ENCODE peak calls at places on chromosomes 4 and X, in four cellular contexts. One of them, this sample, is unnamed.
A peak's percentile ranks its signal among the peaks of the same experiment; 100 is the strongest.

GRCh38 chrX:102599950-102600579 is 750 bp downstream of the ARMCX5 start:
- DNase-seq in astrocyte of the cerebellum: no peak
- DNase-seq in OCI-LY7: no peak
- DNase-seq in foreskin fibroblast: peak; percentile 23
- DNase-seq in this sample: no peak

GRCh38 chr4:77865259-77865658 is 2.6 kb downstream of the MRPL1 start:
- DNase-seq in astrocyte of the cerebellum: no peak
- DNase-seq in foreskin fibroblast: no peak
- DNase-seq in OCI-LY7: no peak
- DNase-seq in this sample: no peak

GRCh38 chr4:24923550-24923949 is 10.7 kb upstream of the CCDC149 start:
- DNase-seq in astrocyte of the cerebellum: no peak
- DNase-seq in OCI-LY7: no peak
- DNase-seq in foreskin fibroblast: no peak
- DNase-seq in this sample: no peak

GRCh38 chr4:148649669-148650331 is 207.6 kb upstream of the NR3C2 start:
- DNase-seq in OCI-LY7: no peak
- DNase-seq in astrocyte of the cerebellum: no peak
- DNase-seq in foreskin fibroblast: no peak
- DNase-seq in this sample: no peak

GRCh38 chrX:23667239-23668177 is at the start of gene PRDX4:
- DNase-seq in foreskin fibroblast: peak; percentile 85
- DNase-seq in OCI-LY7: peak; percentile 86
- DNase-seq in astrocyte of the cerebellum: peak; percentile 61
- DNase-seq in this sample: peak; percentile 88

GRCh38 chr4:79652232-79652631 is 244.2 kb upstream of the GK2 start:
- DNase-seq in OCI-LY7: no peak
- DNase-seq in foreskin fibroblast: peak; percentile 4
- DNase-seq in astrocyte of the cerebellum: peak; percentile 0
- DNase-seq in this sample: no peak

GRCh38 chr4:113781439-113782040 is 20.0 kb upstream of the CAMK2D start:
- DNase-seq in foreskin fibroblast: no peak
- DNase-seq in OCI-LY7: peak; percentile 71
- DNase-seq in astrocyte of the cerebellum: no peak
- DNase-seq in this sample: peak; percentile 42

GRCh38 chr4:148214529-148215166 is 227.6 kb downstream of the NR3C2 start:
- DNase-seq in foreskin fibroblast: no peak
- DNase-seq in OCI-LY7: no peak
- DNase-seq in astrocyte of the cerebellum: no peak
- DNase-seq in this sample: no peak

GRCh38 chrX:46260502-46260901 is 284.7 kb downstream of the ZNF674 start:
- DNase-seq in OCI-LY7: no peak
- DNase-seq in astrocyte of the cerebellum: no peak
- DNase-seq in foreskin fibroblast: no peak
- DNase-seq in this sample: no peak

GRCh38 chr4:26050212-26050643 is 136.2 kb downstream of the SMIM20 start:
- DNase-seq in foreskin fibroblast: no peak
- DNase-seq in astrocyte of the cerebellum: no peak
- DNase-seq in OCI-LY7: no peak
- DNase-seq in this sample: no peak

GRCh38 chr4:7893539-7893938 is 46.1 kb downstream of the AFAP1 start:
- DNase-seq in foreskin fibroblast: no peak
- DNase-seq in OCI-LY7: no peak
- DNase-seq in astrocyte of the cerebellum: no peak
- DNase-seq in this sample: no peak

GRCh38 chr4:88696620-88697019 is 1.0 kb downstream of the NAP1L5 start:
- DNase-seq in OCI-LY7: no peak
- DNase-seq in astrocyte of the cerebellum: no peak
- DNase-seq in foreskin fibroblast: no peak
- DNase-seq in this sample: no peak

GRCh38 chr4:4761128-4761991 is 98.1 kb upstream of the MSX1 start:
- DNase-seq in OCI-LY7: peak; percentile 22
- DNase-seq in astrocyte of the cerebellum: no peak
- DNase-seq in foreskin fibroblast: no peak
- DNase-seq in this sample: no peak
- TF ChIP-seq CTCF in OCI-LY7: peak; percentile 58
- TF ChIP-seq CTCF in astrocyte of the cerebellum: peak; percentile 59
- TF ChIP-seq CTCF in foreskin fibroblast: peak; percentile 32
- TF ChIP-seq CTCF in this sample: no peak

GRCh38 chrX:154988719-154989118 is 33.8 kb downstream of the F8 start:
- DNase-seq in foreskin fibroblast: no peak
- DNase-seq in OCI-LY7: no peak
- DNase-seq in astrocyte of the cerebellum: no peak
- DNase-seq in this sample: no peak

GRCh38 chrX:154987940-154988339 is 34.6 kb downstream of the F8 start:
- DNase-seq in OCI-LY7: no peak
- DNase-seq in astrocyte of the cerebellum: no peak
- DNase-seq in foreskin fibroblast: no peak
- DNase-seq in this sample: no peak

GRCh38 chrX:154991476-154991875 is 31.0 kb downstream of the F8 start:
- DNase-seq in OCI-LY7: no peak
- DNase-seq in foreskin fibroblast: no peak
- DNase-seq in astrocyte of the cerebellum: no peak
- DNase-seq in this sample: no peak

GRCh38 chrX:154990496-154990895 is 32.0 kb downstream of the F8 start:
- DNase-seq in foreskin fibroblast: no peak
- DNase-seq in OCI-LY7: no peak
- DNase-seq in astrocyte of the cerebellum: no peak
- DNase-seq in this sample: no peak

DNA sequence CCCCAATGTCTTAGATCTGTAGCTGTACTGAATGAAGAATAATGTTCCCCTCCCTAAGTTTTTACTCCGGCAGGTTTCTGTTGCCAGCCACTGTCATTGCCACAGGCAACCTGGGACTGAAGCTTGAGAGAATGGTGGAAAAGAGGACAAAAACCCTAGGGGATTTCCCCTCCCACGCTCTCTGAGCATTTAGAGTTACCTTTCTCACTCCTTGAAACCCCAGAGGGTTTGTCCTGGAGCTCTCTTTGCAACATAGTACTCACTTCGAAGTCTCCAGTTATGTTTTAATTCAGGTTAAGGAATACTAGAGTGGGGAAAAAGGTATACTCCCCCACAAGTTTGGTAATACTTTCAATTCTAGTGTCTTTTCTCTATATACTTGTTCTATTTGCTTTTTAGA is 31.5 kb downstream of the F8 start:
- DNase-seq in foreskin fibroblast: no peak
- DNase-seq in OCI-LY7: no peak
- DNase-seq in astrocyte of the cerebellum: no peak
- DNase-seq in this sample: no peak
- TF ChIP-seq CTCF in foreskin fibroblast: no peak
- TF ChIP-seq CTCF in OCI-LY7: no peak
- TF ChIP-seq CTCF in astrocyte of the cerebellum: no peak
- TF ChIP-seq CTCF in this sample: no peak

GRCh38 chr4:108787724-108788123 is 24.9 kb upstream of the ETNPPL start:
- DNase-seq in astrocyte of the cerebellum: no peak
- DNase-seq in OCI-LY7: no peak
- DNase-seq in foreskin fibroblast: no peak
- DNase-seq in this sample: no peak

GRCh38 chr4:108786351-108786750 is 23.5 kb upstream of the ETNPPL start:
- DNase-seq in foreskin fibroblast: no peak
- DNase-seq in astrocyte of the cerebellum: no peak
- DNase-seq in OCI-LY7: no peak
- DNase-seq in this sample: no peak

GRCh38 chr4:108779958-108780357 is 17.1 kb upstream of the ETNPPL start:
- DNase-seq in foreskin fibroblast: no peak
- DNase-seq in astrocyte of the cerebellum: no peak
- DNase-seq in OCI-LY7: no peak
- DNase-seq in this sample: no peak

GRCh38 chr4:108787106-108787505 is 24.3 kb upstream of the ETNPPL start:
- DNase-seq in foreskin fibroblast: no peak
- DNase-seq in astrocyte of the cerebellum: no peak
- DNase-seq in OCI-LY7: no peak
- DNase-seq in this sample: no peak

GRCh38 chr4:108783666-108784463 is 21.0 kb upstream of the ETNPPL start:
- DNase-seq in foreskin fibroblast: no peak
- DNase-seq in astrocyte of the cerebellum: peak; percentile 6
- DNase-seq in OCI-LY7: peak; percentile 2
- DNase-seq in this sample: no peak
- TF ChIP-seq CTCF in foreskin fibroblast: peak; percentile 19
- TF ChIP-seq CTCF in astrocyte of the cerebellum: peak; percentile 33
- TF ChIP-seq CTCF in OCI-LY7: peak; percentile 41
- TF ChIP-seq CTCF in this sample: no peak

GRCh38 chr4:44421330-44421729 is 27.3 kb downstream of the KCTD8 start:
- DNase-seq in foreskin fibroblast: no peak
- DNase-seq in OCI-LY7: no peak
- DNase-seq in astrocyte of the cerebellum: no peak
- DNase-seq in this sample: no peak

GRCh38 chr4:44422912-44423311 is 25.7 kb downstream of the KCTD8 start:
- DNase-seq in foreskin fibroblast: no peak
- DNase-seq in astrocyte of the cerebellum: no peak
- DNase-seq in OCI-LY7: no peak
- DNase-seq in this sample: no peak

DNA sequence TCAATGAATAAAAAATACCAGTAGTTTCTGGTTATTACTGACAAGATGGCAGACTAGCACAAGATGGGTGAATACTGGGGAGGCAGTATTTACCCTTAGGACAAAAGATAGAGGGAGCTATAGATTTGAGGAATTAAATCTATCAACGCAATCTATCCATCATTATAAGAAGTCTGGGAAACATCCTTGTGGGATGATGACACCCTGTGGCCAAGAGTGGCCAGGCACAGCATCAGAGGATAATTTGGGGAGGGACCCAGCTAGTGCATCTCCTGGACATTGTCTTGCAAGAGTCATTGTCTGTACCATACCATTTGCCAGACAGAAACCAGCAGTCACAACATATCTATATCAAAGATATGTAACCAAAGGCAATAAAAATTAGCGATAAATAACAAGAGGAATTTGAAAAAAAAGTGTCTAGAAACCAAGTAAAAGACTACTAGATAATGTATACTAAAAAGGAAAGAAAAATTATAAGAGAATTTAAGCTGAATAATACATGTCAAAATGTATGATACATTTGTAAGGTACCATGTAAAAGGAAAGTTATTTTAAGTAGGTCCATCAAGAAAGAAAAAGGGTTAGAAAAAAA is 22.9 kb downstream of the KCTD8 start:
- DNase-seq in astrocyte of the cerebellum: no peak
- DNase-seq in OCI-LY7: no peak
- DNase-seq in foreskin fibroblast: no peak
- DNase-seq in this sample: no peak
- TF ChIP-seq CTCF in astrocyte of the cerebellum: peak; percentile 73
- TF ChIP-seq CTCF in OCI-LY7: peak; percentile 34
- TF ChIP-seq CTCF in foreskin fibroblast: no peak
- TF ChIP-seq CTCF in this sample: peak; percentile 17

This sample was measured in GM13976.